ENCODE peak calls at places on chromosomes 4 and X, in nine cellular contexts. V is SK-N-SH, M is upper lobe of left lung, L is ovary, X is tibial nerve, A is transverse colon, U is HepG2, O is GM12878, N is A549. W is an unnamed sample.

GRCh38 chr4:131427000-131427399 is 1722.1 kb upstream of the PCDH10 start:
- DNase-seq in M (no peak), L (no peak), N (no peak), X (no peak), U (no peak), A (no peak), O (no peak), V (no peak), W (no peak)

GRCh38 chr4:507745-508512 is 8.9 kb downstream of the PIGG start:
- DNase-seq in O (no peak), X (no peak), V (no peak), N (no peak), A (no peak), U (no peak), M (no peak), L (no peak), W (no peak)

GRCh38 chrX:149074429-149074828 is 430.7 kb downstream of the IDS start:
- DNase-seq in X (peak; percentile 13), U (no peak), O (peak; percentile 7), V (no peak), M (no peak), N (no peak), A (no peak), L (no peak), W (no peak)

GRCh38 chr4:140296871-140297570 is 76.4 kb upstream of the SCOC start:
- DNase-seq in M (no peak), N (no peak), U (no peak), V (no peak), L (peak; percentile 34), O (no peak), A (no peak), X (no peak), W (no peak)

GRCh38 chr4:2320746-2321145 is 58.8 kb upstream of the MXD4 start:
- DNase-seq in O (no peak), A (no peak), X (no peak), U (no peak), L (no peak), N (no peak), M (peak; percentile 60), V (no peak), W (peak; percentile 62)

GRCh38 chr4:107857741-107858140 is 33.0 kb downstream of the SGMS2 start:
- DNase-seq in L (no peak), U (no peak), M (no peak), O (no peak), A (no peak), X (no peak), N (no peak), V (no peak), W (no peak)

GRCh38 chr4:87745058-87745842 is 54.1 kb upstream of the IBSP start:
- DNase-seq in V (no peak), O (no peak), A (no peak), X (no peak), N (no peak), L (no peak), M (peak; percentile 20), U (no peak), W (no peak)

GRCh38 chr4:149914521-149915115 is 99.0 kb upstream of the IQCM start:
- DNase-seq in L (no peak), N (peak; percentile 57), V (peak; percentile 69), O (no peak), M (no peak), U (peak; percentile 32), X (no peak), A (peak; percentile 45), W (no peak)

GRCh38 chrX:71111141-71111843 is at the start of gene IL2RG:
- DNase-seq in V (no peak), N (no peak), O (peak; percentile 87), U (no peak), A (peak; percentile 72), M (no peak), X (no peak), L (no peak), W (no peak)

GRCh38 chrX:144681501-144681900 is 565.8 kb upstream of the SPANXN1 start:
- DNase-seq in A (no peak), O (no peak), L (no peak), V (no peak), U (no peak), N (no peak), M (no peak), X (no peak), W (no peak)

GRCh38 chr4:83261307-83261706 is 23.3 kb downstream of the COQ2 start:
- DNase-seq in M (no peak), U (no peak), O (no peak), A (peak; percentile 82), X (no peak), N (no peak), L (no peak), V (no peak), W (no peak)

GRCh38 chr4:48193921-48194320 is 59.9 kb upstream of the TXK start:
- DNase-seq in M (no peak), L (no peak), O (no peak), V (no peak), X (no peak), N (no peak), A (no peak), U (no peak), W (no peak)

GRCh38 chrX:109785053-109785452 is 52.0 kb upstream of the ACSL4 start:
- DNase-seq in M (no peak), L (no peak), X (no peak), O (no peak), V (no peak), N (no peak), U (no peak), A (no peak), W (no peak)

GRCh38 chr4:13126976-13127910 is 356.9 kb downstream of the RAB28 start:
- DNase-seq in A (no peak), O (no peak), X (no peak), M (no peak), V (no peak), N (no peak), L (no peak), U (no peak), W (no peak)

GRCh38 chr4:78560296-78560963 is 8.9 kb downstream of the ANXA3 start:
- DNase-seq in M (no peak), L (no peak), V (no peak), O (no peak), A (no peak), U (no peak), X (no peak), N (peak; percentile 71), W (no peak)

GRCh38 chrX:111568356-111568755 is 56.9 kb downstream of the SERTM2 start:
- DNase-seq in L (no peak), M (no peak), A (no peak), O (no peak), U (peak; percentile 0), V (peak; percentile 17), X (no peak), N (peak; percentile 43), W (no peak)

GRCh38 chrX:141989802-141990201 is 86.1 kb downstream of the MAGEC1 start:
- DNase-seq in O (no peak), M (no peak), X (no peak), V (no peak), N (no peak), A (no peak), U (no peak), L (no peak), W (no peak)

GRCh38 chr4:86664959-86665358 is 70.8 kb downstream of the PTPN13 start:
- DNase-seq in U (no peak), A (no peak), O (no peak), L (no peak), N (no peak), X (no peak), M (no peak), V (no peak), W (no peak)

GRCh38 chr4:161696957-161697356 is 466.8 kb downstream of the FSTL5 start:
- DNase-seq in L (no peak), M (no peak), O (no peak), V (no peak), A (no peak), U (no peak), X (no peak), N (peak; percentile 4), W (no peak)

GRCh38 chr4:123826896-123827295 is 430.3 kb downstream of the SPRY1 start:
- DNase-seq in O (no peak), V (no peak), L (no peak), M (no peak), N (no peak), A (no peak), U (no peak), X (no peak), W (no peak)
- TF ChIP-seq EP300 in O (no peak), V (no peak), L (no peak), M (no peak), N (no peak), A (no peak), U (no peak), X (no peak), W (no peak)

GRCh38 chr4:19014594-19014993 is 993.0 kb upstream of the LCORL start:
- DNase-seq in U (no peak), M (no peak), L (no peak), A (no peak), X (no peak), N (no peak), O (no peak), V (no peak), W (no peak)
- TF ChIP-seq EP300 in U (no peak), M (no peak), L (no peak), A (no peak), X (no peak), N (no peak), O (no peak), V (no peak), W (no peak)

DNA sequence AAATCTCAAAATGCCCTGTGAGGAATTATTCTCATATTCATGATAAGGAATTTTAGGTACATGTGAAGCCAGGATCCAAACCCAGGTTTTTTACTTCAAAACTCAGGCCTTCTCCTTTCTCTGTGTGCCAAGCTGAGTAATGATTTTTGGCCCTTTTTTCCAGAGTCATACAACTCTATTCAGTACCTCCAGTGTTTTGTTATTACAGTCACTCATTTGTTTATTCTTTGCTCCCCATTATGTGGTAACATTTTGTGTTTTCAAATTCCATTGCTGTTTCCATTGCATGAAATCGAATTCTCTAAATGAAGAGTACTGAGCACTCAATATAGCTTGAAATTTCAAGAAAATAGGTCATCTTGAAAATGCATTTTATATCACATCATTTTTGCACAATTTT is 315.4 kb downstream of the NR3C2 start:
- DNase-seq in V (no peak), M (no peak), O (no peak), N (no peak), A (no peak), L (no peak), U (no peak), X (no peak), W (no peak)
- TF ChIP-seq EP300 in V (no peak), M (no peak), O (no peak), N (no peak), A (no peak), L (no peak), U (no peak), X (no peak), W (no peak)

DNA sequence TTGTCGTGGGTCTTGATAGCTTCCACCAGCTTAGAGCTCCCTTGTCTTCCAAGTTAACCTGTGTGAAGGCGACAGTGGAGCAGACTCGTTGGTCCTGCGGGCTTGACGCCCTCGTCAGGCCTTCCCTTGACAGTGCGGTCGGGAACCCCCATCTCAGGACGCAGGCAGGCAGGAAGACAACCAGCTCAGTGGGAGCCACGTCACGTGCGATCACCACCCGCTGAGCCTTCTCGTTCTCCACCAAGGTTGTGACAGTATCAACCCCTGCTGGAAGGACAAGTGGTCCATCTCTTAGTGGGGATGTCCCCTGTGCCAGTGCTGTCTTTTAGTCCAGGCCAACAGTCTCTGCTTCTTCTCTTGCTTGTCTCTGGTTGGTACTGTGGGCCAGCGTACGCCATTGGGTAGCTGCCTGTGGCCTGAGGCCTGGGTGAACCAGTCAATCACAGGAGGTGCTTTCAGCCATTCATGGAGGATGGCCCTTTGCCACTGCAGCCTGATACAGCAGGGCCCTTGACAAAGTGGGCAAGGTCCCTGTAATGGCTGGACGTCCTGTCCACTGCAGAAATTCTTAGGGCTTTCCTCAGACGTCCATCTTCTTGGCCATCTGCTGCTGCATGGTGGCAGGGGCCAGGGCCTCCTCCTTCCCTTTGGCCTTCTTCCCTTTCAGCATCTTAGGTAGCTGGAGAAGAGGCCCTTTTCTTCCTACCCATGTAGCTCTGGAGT is 31.4 kb downstream of the RGS12 start:
- DNase-seq in O (no peak), A (no peak), N (no peak), X (no peak), U (no peak), L (peak; percentile 19), M (no peak), V (no peak), W (no peak)
- TF ChIP-seq EP300 in O (no peak), A (no peak), N (no peak), X (no peak), U (no peak), L (no peak), M (no peak), V (no peak), W (no peak)